ENCODE peak calls at places on chromosomes 12 and 14, in nine cellular contexts. B is HepG2, D is lower leg skin, G is thoracic aorta, N is BE2C, V is HCT116, M is colonic mucosa, F is AG09309, Q is cardiac muscle cell. C is an unnamed sample.

GRCh38 chr12:77537648-77538047 is 293.0 kb upstream of the NAV3 start:
- DNase-seq in G (no peak), B (no peak), V (no peak), M (no peak), Q (peak), F (no peak), D (no peak), N (no peak), C (no peak)

GRCh38 chr12:33589609-33590114 is 150.0 kb upstream of the SYT10 start:
- DNase-seq in B (no peak), V (no peak), D (no peak), N (no peak), M (no peak), Q (no peak), F (no peak), G (no peak), C (no peak)

GRCh38 chr12:130049666-130050065 is 112.6 kb upstream of the FZD10 start:
- DNase-seq in F (no peak), N (no peak), B (no peak), V (no peak), M (no peak), D (no peak), G (no peak), Q (no peak), C (no peak)

GRCh38 chr14:100840286-100840685 is 14.4 kb downstream of the MEG3 start:
- DNase-seq in M (no peak), D (no peak), N (no peak), V (no peak), B (no peak), Q (no peak), G (no peak), F (no peak), C (no peak)

GRCh38 chr14:105846312-105846711 is 319.9 kb downstream of the TMEM121 start:
- DNase-seq in D (no peak), Q (no peak), G (no peak), V (no peak), F (no peak), B (no peak), N (no peak), M (no peak), C (no peak)

GRCh38 chr12:54125950-54126695 is 62.7 kb downstream of the SMUG1 start:
- DNase-seq in B (no peak), G (no peak), M (no peak), D (peak), Q (no peak), F (no peak), N (peak), V (no peak), C (no peak)

GRCh38 chr14:41749425-41749824 is 142.7 kb downstream of the LRFN5 start:
- DNase-seq in V (no peak), G (no peak), F (no peak), B (peak), M (no peak), D (no peak), N (no peak), Q (peak), C (no peak)

GRCh38 chr12:54653025-54653424 is 4.9 kb upstream of the DCD start:
- DNase-seq in V (no peak), N (no peak), G (no peak), M (no peak), Q (no peak), D (no peak), F (no peak), B (no peak), C (no peak)

GRCh38 chr14:65791551-65791981 is 379.0 kb downstream of the FUT8 start:
- DNase-seq in M (no peak), N (peak), G (no peak), Q (peak), B (no peak), V (no peak), D (no peak), F (no peak), C (peak)

GRCh38 chr12:115338566-115339294 is 654.8 kb upstream of the TBX3 start:
- DNase-seq in V (no peak), F (no peak), D (no peak), B (no peak), G (no peak), N (no peak), M (no peak), Q (no peak), C (no peak)

GRCh38 chr14:102094101-102094500 is 7.3 kb upstream of the HSP90AA1 start:
- DNase-seq in V (no peak), D (no peak), M (no peak), N (no peak), G (no peak), F (no peak), Q (peak), B (no peak), C (no peak)

GRCh38 chr12:79422060-79422812 is 268.5 kb downstream of the PAWR start:
- DNase-seq in M (no peak), V (no peak), F (no peak), B (peak), D (no peak), Q (no peak), G (no peak), N (no peak), C (no peak)

GRCh38 chr12:7834701-7835100 is 38.0 kb downstream of the SLC2A14 start:
- DNase-seq in G (no peak), M (no peak), F (no peak), V (no peak), Q (no peak), B (peak), D (no peak), N (no peak), C (no peak)

GRCh38 chr12:13940466-13940865 is 40.9 kb downstream of the GRIN2B start:
- DNase-seq in N (no peak), D (no peak), M (no peak), G (no peak), B (no peak), F (no peak), V (no peak), Q (no peak), C (no peak)

GRCh38 chr12:44616385-44616784 is 259.7 kb downstream of the NELL2 start:
- DNase-seq in G (no peak), M (no peak), F (no peak), N (no peak), V (no peak), B (no peak), D (no peak), Q (no peak), C (no peak)

GRCh38 chr14:61471297-61471980 is 150.1 kb downstream of the PRKCH start:
- DNase-seq in G (no peak), D (no peak), F (no peak), Q (peak), N (peak), B (no peak), V (no peak), M (peak), C (no peak)

GRCh38 chr14:91398707-91399106 is 18.9 kb downstream of the CCDC88C start:
- DNase-seq in V (no peak), N (peak), M (no peak), F (no peak), B (no peak), Q (no peak), D (no peak), G (no peak), C (no peak)

GRCh38 chr14:36313206-36313605 is 7.2 kb downstream of the MBIP start:
- DNase-seq in F (no peak), N (no peak), G (no peak), V (no peak), D (no peak), Q (no peak), B (no peak), M (no peak), C (no peak)

GRCh38 chr14:31024042-31024480 is 1.4 kb upstream of the AP4S1 start:
- DNase-seq in M (no peak), G (no peak), N (no peak), F (no peak), V (no peak), Q (no peak), B (peak), D (no peak), C (no peak)

GRCh38 chr12:49624919-49625577 is 1.7 kb downstream of the PRPF40B start:
- DNase-seq in Q (peak), D (peak), V (peak), B (no peak), F (no peak), N (no peak), G (no peak), M (no peak), C (peak)

GRCh38 chr14:55102141-55102547 is 26.9 kb upstream of the LGALS3 start:
- DNase-seq in B (peak), N (no peak), G (no peak), D (peak), M (peak), F (peak), V (no peak), Q (peak), C (peak)

GRCh38 chr14:100158566-100159106 is 809 bp downstream of the DEGS2 start:
- DNase-seq in N (no peak), V (no peak), Q (no peak), B (no peak), G (no peak), D (no peak), F (no peak), M (no peak), C (no peak)

GRCh38 chr14:96090441-96091148 is 51.4 kb downstream of the C14orf132 start:
- DNase-seq in D (peak), V (no peak), M (peak), N (peak), G (no peak), F (no peak), B (no peak), Q (peak), C (peak)

GRCh38 chr12:76080017-76080728 is 4.3 kb downstream of the NAP1L1 start:
- DNase-seq in N (no peak), V (no peak), B (peak), M (no peak), D (no peak), Q (no peak), F (no peak), G (no peak), C (no peak)

GRCh38 chr12:16281157-16281556 is 3.7 kb upstream of the SLC15A5 start:
- DNase-seq in F (no peak), Q (peak), N (no peak), V (no peak), M (peak), D (no peak), B (no peak), G (no peak), C (no peak)

GRCh38 chr12:50638482-50638880 is 125.4 kb upstream of the ATF1 start:
- DNase-seq in D (no peak), M (no peak), F (no peak), G (no peak), B (no peak), Q (no peak), N (no peak), V (no peak), C (no peak)

GRCh38 chr14:90518075-90518940 is 121.5 kb downstream of the CALM1 start:
- DNase-seq in Q (peak), D (no peak), M (no peak), B (no peak), N (no peak), G (no peak), V (no peak), F (no peak), C (no peak)

DNA sequence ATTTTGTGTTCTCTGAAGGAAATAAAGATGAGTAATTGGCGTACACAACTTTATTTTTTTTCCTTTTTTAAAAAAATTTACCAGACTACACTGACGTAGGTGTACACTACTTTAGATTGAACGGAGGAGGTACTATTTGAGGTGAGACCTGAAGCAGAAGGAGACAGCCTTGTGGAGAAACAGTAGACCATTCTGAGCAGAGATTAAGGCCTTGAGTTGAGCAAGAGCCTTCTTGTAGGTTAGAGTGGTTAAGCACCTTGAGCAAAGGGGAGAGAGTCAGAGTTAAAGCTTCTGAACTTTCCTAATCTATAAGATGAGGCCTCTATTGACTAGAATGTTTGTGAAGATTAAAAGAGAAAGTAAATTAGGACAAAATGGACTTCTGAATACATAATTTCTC is 2.5 kb downstream of the LEMD3 start:
- DNase-seq in B (no peak), N (no peak), M (no peak), F (no peak), D (no peak), V (no peak), G (no peak), Q (peak), C (no peak)
- H3K4me3 ChIP-seq in B (peak), N (peak), M (peak), F (peak), D (no peak), V (no peak), G (peak), Q (peak), C (peak)

GRCh38 chr12:124713041-124713435 is 145.6 kb upstream of the NCOR2 start:
- DNase-seq in N (no peak), V (no peak), B (no peak), F (no peak), D (peak), G (no peak), M (peak), Q (peak), C (no peak)
- H3K4me3 ChIP-seq in N (no peak), V (no peak), B (no peak), F (no peak), D (no peak), G (peak), M (no peak), Q (no peak), C (no peak)

GRCh38 chr14:104171948-104172347 is 33.6 kb downstream of the KIF26A start:
- DNase-seq in B (no peak), Q (no peak), F (no peak), M (no peak), D (no peak), N (peak), G (no peak), V (no peak), C (no peak)
- H3K4me3 ChIP-seq in B (no peak), Q (no peak), F (no peak), M (no peak), D (no peak), N (no peak), G (no peak), V (no peak), C (no peak)

DNA sequence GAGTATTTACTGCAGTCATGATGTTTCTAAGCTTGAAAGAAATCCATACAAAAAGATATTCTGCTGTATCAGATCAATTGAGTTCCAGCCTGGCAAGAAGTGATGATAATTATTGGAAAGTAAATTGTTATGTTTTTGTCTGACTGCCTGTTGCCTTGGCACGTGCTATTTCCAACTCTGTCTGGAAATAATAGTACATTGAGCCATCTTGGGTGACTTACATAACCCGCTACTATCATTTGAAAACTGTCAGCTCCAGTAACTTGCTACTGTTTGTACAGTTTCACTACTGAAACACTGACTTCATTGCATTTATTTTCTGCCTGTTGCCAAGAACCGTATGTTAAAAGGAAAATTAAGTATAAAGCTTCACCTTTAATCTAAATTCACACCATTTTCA is 318.6 kb downstream of the ITPR2 start:
- DNase-seq in V (no peak), M (no peak), D (no peak), G (no peak), Q (peak), F (no peak), B (no peak), N (no peak), C (no peak)
- H3K4me3 ChIP-seq in V (no peak), M (no peak), D (no peak), G (no peak), Q (no peak), F (no peak), B (no peak), N (no peak), C (no peak)

GRCh38 chr12:51907864-51908425 is 641 bp downstream of the ACVRL1 start:
- DNase-seq in B (no peak), V (no peak), M (no peak), F (no peak), D (peak), N (no peak), Q (no peak), G (no peak), C (no peak)
- H3K4me3 ChIP-seq in B (no peak), V (no peak), M (peak), F (peak), D (peak), N (no peak), Q (no peak), G (peak), C (peak)

GRCh38 chr12:131830335-131831020 is 2.3 kb downstream of the MMP17 start:
- DNase-seq in D (peak), N (peak), Q (peak), B (peak), F (peak), V (peak), M (peak), G (no peak), C (peak)
- H3K4me3 ChIP-seq in D (no peak), N (peak), Q (peak), B (peak), F (peak), V (peak), M (peak), G (peak), C (peak)

GRCh38 chr14:75049731-75050201 is 1.5 kb downstream of the MLH3 start:
- DNase-seq in B (no peak), G (no peak), F (peak), D (no peak), N (no peak), M (no peak), Q (peak), V (no peak), C (no peak)

GRCh38 chr14:75050852-75051555 is at the start of gene MLH3:
- DNase-seq in G (peak), D (peak), F (no peak), Q (peak), N (peak), V (peak), M (peak), B (peak), C (peak)

GRCh38 chr14:75047506-75047905 is 3.8 kb downstream of the MLH3 start:
- DNase-seq in Q (no peak), N (no peak), F (no peak), D (no peak), M (no peak), V (no peak), G (no peak), B (no peak), C (no peak)

GRCh38 chr14:75048101-75048500 is 3.2 kb downstream of the MLH3 start:
- DNase-seq in F (no peak), M (no peak), N (no peak), B (no peak), G (no peak), D (no peak), V (no peak), Q (no peak), C (no peak)

GRCh38 chr14:75049136-75049535 is 2.1 kb downstream of the MLH3 start:
- DNase-seq in Q (no peak), B (no peak), N (no peak), F (no peak), M (no peak), G (no peak), D (no peak), V (no peak), C (no peak)
- H3K4me3 ChIP-seq in Q (no peak), B (no peak), N (no peak), F (no peak), M (no peak), G (peak), D (no peak), V (no peak), C (no peak)

GRCh38 chr14:81170829-81171195 is 49.9 kb downstream of the GTF2A1 start:
- DNase-seq in N (no peak), M (no peak), F (no peak), Q (no peak), D (no peak), B (no peak), V (no peak), G (no peak), C (no peak)

GRCh38 chr14:81169711-81170103 is 51.1 kb downstream of the GTF2A1 start:
- DNase-seq in B (no peak), M (peak), F (no peak), N (no peak), Q (peak), G (no peak), V (no peak), D (peak), C (no peak)

GRCh38 chr14:81172353-81172752 is 48.4 kb downstream of the GTF2A1 start:
- DNase-seq in V (no peak), M (no peak), G (no peak), N (peak), B (no peak), F (no peak), D (no peak), Q (no peak), C (no peak)

GRCh38 chr14:81170104-81170828 is 50.5 kb downstream of the GTF2A1 start:
- DNase-seq in F (peak), D (peak), B (peak), M (peak), Q (peak), G (peak), N (peak), V (peak), C (peak)

DNA sequence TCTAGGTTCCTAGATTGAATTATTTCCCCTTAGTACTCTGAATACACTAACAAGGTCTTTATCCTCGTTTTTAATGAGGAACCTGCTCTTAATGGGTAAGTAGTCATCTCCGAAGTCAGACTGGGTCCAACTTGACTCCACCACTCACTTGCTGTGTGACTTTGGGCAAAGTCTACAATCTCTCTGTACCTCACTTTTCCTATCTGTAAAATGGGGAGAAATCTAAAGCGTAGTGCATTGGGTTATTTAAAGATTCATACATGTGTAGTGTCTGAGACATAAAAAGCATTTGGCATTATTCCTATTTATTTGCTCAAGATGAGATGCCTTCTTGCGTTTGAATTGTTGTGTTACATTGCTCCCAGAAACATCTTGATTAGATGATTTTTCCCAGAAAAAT is 51.5 kb downstream of the GTF2A1 start:
- DNase-seq in G (no peak), N (no peak), M (no peak), V (no peak), F (no peak), Q (no peak), D (no peak), B (no peak), C (no peak)
- H3K4me3 ChIP-seq in G (peak), N (no peak), M (peak), V (no peak), F (no peak), Q (peak), D (no peak), B (peak), C (peak)

DNA sequence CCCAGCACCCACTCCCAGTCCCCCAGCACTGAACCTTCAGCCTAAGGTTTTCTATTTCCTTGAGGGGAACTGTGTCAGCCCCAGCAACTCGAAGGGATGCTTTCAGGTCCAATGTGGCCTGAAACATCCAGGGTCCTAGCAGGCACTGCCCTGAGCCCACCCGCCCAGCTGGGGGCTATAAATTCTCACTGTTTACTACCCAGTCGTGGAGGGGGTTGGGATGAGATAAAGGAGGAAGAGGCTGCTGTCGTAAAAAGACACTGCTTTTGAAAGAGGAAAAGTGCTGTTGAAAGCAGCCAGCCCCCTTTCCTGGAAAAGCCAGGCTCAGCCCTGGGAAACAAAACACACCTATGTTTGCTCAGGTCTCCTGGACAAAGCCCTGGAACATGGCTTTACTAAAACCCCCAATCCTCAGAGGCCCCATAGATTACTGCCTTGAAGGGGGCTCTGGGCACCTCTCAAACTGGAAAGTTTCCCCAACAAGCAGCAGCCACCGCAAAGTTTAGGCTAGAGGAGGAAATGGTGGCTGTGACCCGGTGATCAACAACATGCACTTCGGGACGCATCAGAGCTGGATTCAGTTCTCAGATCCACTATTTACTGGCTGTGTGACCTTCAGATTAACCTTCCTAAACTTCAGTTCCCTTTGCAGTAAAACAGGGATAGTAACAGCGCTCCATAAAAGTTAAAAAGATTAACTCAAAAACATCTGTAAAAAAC is 51.0 kb downstream of the ACTN1 start:
- DNase-seq in G (no peak), B (no peak), M (no peak), D (no peak), N (no peak), F (no peak), Q (no peak), V (no peak), C (no peak)
- H3K4me3 ChIP-seq in G (peak), B (no peak), M (no peak), D (no peak), N (no peak), F (no peak), Q (no peak), V (no peak), C (no peak)